ENCODE peak calls at places on chromosomes 11 and 22, in eight cellular contexts. S is K562, T is sigmoid colon, N is suprapubic skin, I is ovary, J is stomach, Q is H1, O is transverse colon. C is an unnamed sample.

GRCh38 chr11:65803797-65804492 is 17.1 kb downstream of the OVOL1 start:
- DNase-seq in S (no peak), T (peak; percentile 40), N (no peak), I (no peak), J (no peak), Q (no peak), O (no peak), C (no peak)

GRCh38 chr11:111429066-111429506 is 50.0 kb upstream of the POU2AF1 start:
- DNase-seq in S (peak; percentile 29), T (peak; percentile 81), N (peak; percentile 82), I (peak; percentile 65), J (peak; percentile 73), Q (no peak), O (peak; percentile 77), C (peak; percentile 77)

GRCh38 chr11:130819561-130819960 is 96.7 kb downstream of the SNX19 start:
- DNase-seq in S (no peak), T (no peak), N (no peak), I (no peak), J (no peak), Q (no peak), O (no peak), C (no peak)

GRCh38 chr11:114399490-114399889 is 821 bp downstream of the C11orf71 start:
- DNase-seq in S (peak; percentile 16), T (no peak), N (no peak), I (no peak), J (no peak), Q (no peak), O (no peak), C (no peak)

GRCh38 chr11:127493330-127493729 is 492.8 kb upstream of the KIRREL3 start:
- DNase-seq in S (no peak), T (no peak), N (no peak), I (no peak), J (no peak), Q (no peak), O (no peak), C (no peak)

GRCh38 chr11:2154195-2154585 is 6.8 kb downstream of the INS start:
- DNase-seq in S (no peak), T (no peak), N (no peak), I (no peak), J (no peak), Q (no peak), O (no peak), C (no peak)

GRCh38 chr11:131785801-131786200 is 415.4 kb downstream of the NTM start:
- DNase-seq in S (no peak), T (no peak), N (no peak), I (no peak), J (no peak), Q (no peak), O (no peak), C (no peak)

GRCh38 chr11:3163241-3163981 is 1.7 kb downstream of the OSBPL5 start:
- DNase-seq in S (no peak), T (no peak), N (peak; percentile 59), I (no peak), J (no peak), Q (no peak), O (peak; percentile 9), C (peak; percentile 11)

GRCh38 chr22:41511521-41511968 is 32.7 kb downstream of the POLR3H start:
- DNase-seq in S (no peak), T (no peak), N (no peak), I (no peak), J (no peak), Q (no peak), O (no peak), C (no peak)

GRCh38 chr22:41512421-41513194 is 31.7 kb downstream of the POLR3H start:
- DNase-seq in S (peak; percentile 90), T (no peak), N (no peak), I (peak; percentile 71), J (no peak), Q (no peak), O (no peak), C (no peak)

GRCh38 chr22:41517172-41518047 is 26.9 kb downstream of the POLR3H start:
- DNase-seq in S (peak; percentile 43), T (peak; percentile 89), N (no peak), I (peak; percentile 84), J (peak; percentile 86), Q (no peak), O (peak; percentile 81), C (peak; percentile 85)

GRCh38 chr22:41516462-41516861 is 27.8 kb downstream of the POLR3H start:
- DNase-seq in S (no peak), T (no peak), N (no peak), I (no peak), J (no peak), Q (no peak), O (no peak), C (no peak)

DNA sequence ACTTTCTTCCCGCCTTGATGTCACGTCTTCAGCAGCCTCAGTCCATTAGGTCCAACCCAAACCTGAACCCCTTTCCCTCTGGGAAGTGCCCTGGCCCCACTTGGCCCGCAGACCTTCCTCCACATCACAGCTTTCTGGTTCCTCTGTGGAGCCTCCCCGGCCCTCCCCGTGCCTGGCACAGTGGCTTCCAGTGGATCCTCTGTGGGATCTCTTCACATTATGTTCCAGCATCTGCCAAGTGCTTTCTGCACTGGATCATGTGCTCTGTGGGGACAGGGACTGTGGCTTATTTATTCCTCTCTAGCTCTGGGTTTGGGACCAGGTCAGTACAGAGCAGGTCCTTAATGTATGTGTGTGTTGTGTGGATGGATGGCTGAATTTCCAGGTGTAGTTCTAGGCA is 30.9 kb downstream of the POLR3H start:
- DNase-seq in S (no peak), T (no peak), N (no peak), I (no peak), J (no peak), Q (no peak), O (no peak), C (no peak)
- TF ChIP-seq EP300 in S (no peak), T (no peak), N (no peak), I (no peak), J (no peak), Q (no peak), O (no peak), C (no peak)

DNA sequence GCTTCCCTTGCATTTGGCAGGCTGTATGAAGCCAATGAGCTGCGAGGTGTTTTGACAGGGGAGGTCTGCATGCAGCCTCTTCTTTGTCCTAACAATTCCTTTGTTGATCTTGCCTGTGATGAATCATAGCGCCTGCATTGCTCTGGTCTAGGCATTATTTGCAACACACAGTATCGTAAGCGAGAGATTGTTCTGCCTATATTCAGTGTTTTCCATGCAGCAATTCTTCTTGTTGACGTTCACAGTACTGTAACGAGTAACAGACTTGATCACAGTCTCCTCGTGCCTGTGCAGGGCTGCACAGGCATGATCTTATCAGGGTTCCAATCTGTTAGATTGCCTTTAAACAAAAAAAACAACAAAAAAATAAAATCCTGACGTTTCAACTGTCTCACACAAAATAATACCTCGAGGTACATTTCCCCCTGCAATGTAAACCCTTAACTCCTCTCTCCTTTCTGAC is 13.9 kb upstream of the ADSL start:
- DNase-seq in S (no peak), T (no peak), N (no peak), I (no peak), J (no peak), Q (no peak), O (no peak), C (no peak)
- H3K4me1 ChIP-seq in S (peaks cover 27% of the 10 kb centered on the region), T (peaks cover 14% of the 10 kb centered on the region), N (peaks cover 3% of the 10 kb centered on the region), I (peaks cover 2% of the 10 kb centered on the region), J (peaks cover 6% of the 10 kb centered on the region), Q (peaks cover 19% of the 10 kb centered on the region), O (peaks cover under 1% of the 10 kb centered on the region), C (no peaks in the 10 kb centered on the region)

GRCh38 chr22:41528132-41528766 is 16.0 kb downstream of the POLR3H start:
- DNase-seq in S (no peak), T (no peak), N (no peak), I (no peak), J (no peak), Q (no peak), O (no peak), C (no peak)
- H3K36me3 ChIP-seq in S (peaks cover 96% of the 10 kb centered on the region), T (peaks cover 28% of the 10 kb centered on the region), N (peaks cover 88% of the 10 kb centered on the region), I (no peaks in the 10 kb centered on the region), J (peaks cover 96% of the 10 kb centered on the region), Q (peaks cover 25% of the 10 kb centered on the region), O (no peaks in the 10 kb centered on the region), C (no peaks in the 10 kb centered on the region)

DNA sequence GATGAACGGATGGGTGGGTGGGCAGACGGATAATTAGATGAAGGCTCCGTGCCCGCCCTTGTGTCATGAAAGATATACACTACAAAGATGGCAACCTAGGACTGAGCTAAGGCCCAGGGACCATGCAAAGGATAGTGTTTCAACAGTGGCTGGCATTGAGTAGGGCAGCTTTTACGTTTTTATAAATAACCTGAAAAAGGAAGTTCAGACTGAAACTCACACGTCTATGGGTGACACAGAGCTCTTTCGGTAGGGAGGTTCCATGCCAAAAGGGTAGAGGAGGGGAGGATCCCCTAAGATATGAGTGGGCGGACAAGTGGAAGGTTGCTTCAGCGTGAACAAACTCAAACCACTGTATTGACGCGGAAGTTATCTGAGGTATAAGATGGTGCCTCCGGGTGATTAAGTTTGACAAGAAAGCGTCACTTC is 90.5 kb downstream of the UBASH3B start:
- DNase-seq in S (no peak), T (no peak), N (no peak), I (no peak), J (no peak), Q (no peak), O (peak; percentile 20), C (no peak)
- TF ChIP-seq EP300 in S (no peak), T (no peak), N (no peak), I (no peak), J (no peak), Q (no peak), O (no peak), C (no peak)

DNA sequence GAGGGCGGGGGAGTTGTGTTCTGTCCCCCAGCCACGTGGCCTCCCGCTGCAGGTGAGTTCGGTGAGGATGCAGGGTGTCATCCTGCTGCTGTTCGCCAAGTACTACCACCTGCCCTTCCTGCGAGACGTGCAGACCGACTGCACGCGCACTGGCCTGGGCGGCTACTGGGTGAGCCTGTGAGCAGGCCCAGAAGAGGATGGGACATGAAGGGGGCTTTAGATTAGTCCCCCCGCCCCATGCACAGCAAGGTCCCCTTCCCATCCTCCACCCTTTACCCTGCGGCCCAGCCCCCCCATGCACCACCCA is 4.1 kb downstream of the INPP5J start:
- DNase-seq in S (no peak), T (no peak), N (no peak), I (no peak), J (no peak), Q (no peak), O (no peak), C (no peak)
- H3K4me1 ChIP-seq in S (peaks cover 23% of the 10 kb centered on the region), T (peaks cover 16% of the 10 kb centered on the region), N (peaks cover 22% of the 10 kb centered on the region), I (peaks cover 3% of the 10 kb centered on the region), J (peaks cover 37% of the 10 kb centered on the region), Q (peaks cover 15% of the 10 kb centered on the region), O (peaks cover 19% of the 10 kb centered on the region), C (no peaks in the 10 kb centered on the region)

DNA sequence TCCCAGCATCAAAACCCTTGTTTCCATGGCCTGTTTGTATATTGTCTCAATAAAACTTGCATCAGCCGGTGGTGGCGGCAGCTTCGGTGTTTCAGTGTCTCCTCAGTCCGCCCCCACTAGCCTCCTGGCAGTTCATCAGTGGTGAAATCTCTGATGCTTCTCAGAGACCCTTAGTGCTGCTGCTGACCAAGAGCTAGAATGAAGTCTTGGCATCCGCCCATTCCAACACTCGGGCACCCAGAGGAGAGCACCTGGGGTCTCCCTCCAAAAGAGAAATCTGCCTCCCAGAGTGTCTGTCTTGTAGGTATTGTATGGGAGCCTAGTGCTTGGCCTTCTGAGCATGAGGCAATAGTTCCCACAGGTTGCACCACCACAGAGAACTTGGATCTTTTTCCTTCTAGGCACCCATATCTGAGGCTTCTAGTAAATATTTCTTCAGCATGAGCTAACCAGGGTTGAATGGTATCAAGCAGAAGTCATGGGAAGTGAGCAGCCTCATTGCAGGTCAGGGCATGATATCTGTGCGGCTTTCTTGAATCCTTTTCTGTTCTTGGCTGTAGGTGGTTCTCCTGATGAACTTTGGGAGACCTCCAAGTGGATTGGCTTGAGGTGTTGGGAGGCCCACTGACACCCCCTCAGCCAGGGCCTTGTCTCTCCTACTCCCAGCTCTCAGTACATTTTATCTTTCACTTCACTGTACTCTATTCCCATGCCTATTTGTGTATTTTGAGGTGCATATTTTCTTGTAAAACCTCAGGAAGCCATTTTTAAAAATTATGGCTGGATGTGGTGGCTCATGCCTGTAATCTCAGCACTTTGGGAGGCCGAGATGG is 13.2 kb upstream of the AIFM3 start:
- DNase-seq in S (no peak), T (peak; percentile 66), N (no peak), I (no peak), J (no peak), Q (no peak), O (no peak), C (no peak)
- H3K36me3 ChIP-seq in S (peaks cover 56% of the 10 kb centered on the region), T (no peaks in the 10 kb centered on the region), N (peaks cover 37% of the 10 kb centered on the region), I (no peaks in the 10 kb centered on the region), J (peaks cover 51% of the 10 kb centered on the region), Q (peaks cover 8% of the 10 kb centered on the region), O (no peaks in the 10 kb centered on the region), C (peaks cover 50% of the 10 kb centered on the region)